ENCODE peak calls at places on chromosomes 13 and 19, in nine cellular contexts. U is memory B cell; E is OCI-M1; J is keratinocyte; D is GOT3; X is activated CD4-positive, alpha-beta T cell treated with anti-CD3 and anti-CD28 coated beads for 48 hours; R is AG20443; L is skeletal muscle cell; N is NCI-H2107. V is an unnamed sample.

GRCh38 chr13:51997641-51998330 is 13.5 kb downstream of the ATP7B start:
- DNase-seq in X (no peak), L (no peak), E (peak), N (no peak), R (no peak), D (no peak), J (no peak), U (no peak), V (no peak)

GRCh38 chr13:91369432-91369831 is 21.9 kb downstream of the MIR17HG start:
- DNase-seq in J (no peak), L (no peak), N (no peak), D (no peak), R (peak), X (peak), E (peak), U (no peak), V (peak)

GRCh38 chr19:9858766-9859165 is 23.6 kb downstream of the PIN1 start:
- DNase-seq in D (no peak), R (no peak), X (no peak), L (no peak), J (no peak), E (no peak), U (no peak), N (no peak), V (no peak)

GRCh38 chr19:44891016-44891882 is at the start of gene TOMM40:
- DNase-seq in X (peak), E (no peak), J (no peak), D (no peak), U (peak), R (no peak), L (no peak), N (peak), V (no peak)

GRCh38 chr13:84362777-84363176 is 480.5 kb upstream of the SLITRK1 start:
- DNase-seq in U (no peak), X (no peak), D (no peak), E (no peak), J (no peak), N (no peak), R (no peak), L (peak), V (no peak)

GRCh38 chr13:77397636-77398035 is 70.7 kb upstream of the MYCBP2 start:
- DNase-seq in L (no peak), N (no peak), R (peak), X (no peak), U (no peak), J (no peak), E (no peak), D (no peak), V (no peak)

GRCh38 chr13:107568181-107568580 is 647.2 kb downstream of the LIG4 start:
- DNase-seq in E (no peak), J (no peak), R (no peak), D (no peak), N (no peak), L (no peak), X (no peak), U (no peak), V (no peak)

GRCh38 chr19:50464348-50464747 is 12.0 kb upstream of the EMC10 start:
- DNase-seq in D (no peak), R (no peak), N (no peak), U (no peak), J (no peak), L (no peak), X (no peak), E (no peak), V (no peak)

GRCh38 chr19:15526408-15526807 is 18.1 kb downstream of the CYP4F22 start:
- DNase-seq in X (no peak), N (no peak), D (no peak), R (no peak), E (no peak), J (no peak), L (no peak), U (no peak), V (no peak)

GRCh38 chr13:46507978-46508377 is 45.0 kb upstream of the LRCH1 start:
- DNase-seq in L (no peak), U (no peak), X (no peak), R (no peak), N (no peak), D (no peak), J (no peak), E (no peak), V (no peak)

GRCh38 chr13:80235559-80236296 is 105.2 kb downstream of the SPRY2 start:
- DNase-seq in U (no peak), D (no peak), L (no peak), J (no peak), N (no peak), E (no peak), R (no peak), X (no peak), V (peak)